ENCODE peak calls at places on chromosomes 13 and 19, in eight cellular contexts. P, V, Q, Y, S, A, I and G are unnamed samples.

GRCh38 chr13:99389520-99390304 is 82.5 kb upstream of the GPR183 start:
- DNase-seq in P (no peak), V (no peak), Q (no peak), Y (no peak), S (no peak), A (no peak), I (no peak), G (no peak)

GRCh38 chr13:113186061-113186900 is 22.2 kb downstream of the PCID2 start:
- DNase-seq in P (no peak), V (no peak), Q (no peak), Y (no peak), S (no peak), A (no peak), I (no peak), G (no peak)

GRCh38 chr13:36758345-36758744 is 60.7 kb upstream of the RFXAP start:
- DNase-seq in P (no peak), V (no peak), Q (no peak), Y (no peak), S (no peak), A (peak; percentile 1), I (no peak), G (no peak)

GRCh38 chr13:33644607-33645543 is 173.1 kb upstream of the RFC3 start:
- DNase-seq in P (no peak), V (no peak), Q (no peak), Y (no peak), S (no peak), A (no peak), I (no peak), G (no peak)

GRCh38 chr19:2255982-2256685 is at the start of gene JSRP1:
- DNase-seq in P (no peak), V (no peak), Q (no peak), Y (no peak), S (no peak), A (no peak), I (peak; percentile 49), G (no peak)

GRCh38 chr19:8655340-8655709 is 24.9 kb downstream of the NFILZ start:
- DNase-seq in P (peak; percentile 62), V (no peak), Q (no peak), Y (no peak), S (no peak), A (no peak), I (peak; percentile 43), G (no peak)

GRCh38 chr13:51733656-51734334 is 70.2 kb downstream of the DHRS12 start:
- DNase-seq in P (no peak), V (no peak), Q (no peak), Y (no peak), S (no peak), A (peak; percentile 9), I (no peak), G (no peak)

GRCh38 chr19:12974301-12975220 is 5.2 kb downstream of the DAND5 start:
- DNase-seq in P (no peak), V (no peak), Q (no peak), Y (no peak), S (no peak), A (no peak), I (no peak), G (no peak)

GRCh38 chr19:16372065-16372915 is 47.7 kb downstream of the KLF2 start:
- DNase-seq in P (no peak), V (peak; percentile 16), Q (no peak), Y (no peak), S (peak; percentile 80), A (no peak), I (no peak), G (no peak)

GRCh38 chr19:11832253-11832912 is 16.1 kb upstream of the ZNF439 start:
- DNase-seq in P (no peak), V (no peak), Q (no peak), Y (no peak), S (no peak), A (no peak), I (no peak), G (no peak)

DNA sequence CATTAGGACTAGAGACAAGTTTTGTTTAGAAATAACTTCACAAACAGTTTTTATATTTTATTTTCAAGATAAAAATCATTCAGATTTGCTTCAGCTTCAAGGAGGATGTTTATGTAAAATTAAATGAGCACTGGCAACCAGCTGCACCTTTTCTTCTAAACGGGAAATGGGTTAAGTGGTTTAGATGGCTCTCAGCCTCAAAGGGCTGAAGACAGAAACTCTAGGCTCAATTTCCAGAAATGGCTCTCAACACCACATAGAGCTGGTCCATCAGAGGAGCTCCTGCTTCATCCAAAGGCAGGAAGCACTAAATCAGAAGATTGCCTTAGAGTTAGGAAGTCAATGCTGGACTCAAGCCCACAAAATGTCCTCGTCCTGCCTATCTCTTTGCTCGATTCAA is 74.7 kb downstream of the ZNF429 start:
- DNase-seq in P (no peak), V (no peak), Q (no peak), Y (no peak), S (no peak), A (no peak), I (no peak), G (no peak)
- H3K9me3 ChIP-seq in P (no peaks in the 10 kb centered on the region), V (no peaks in the 10 kb centered on the region), Q (no peaks in the 10 kb centered on the region), Y (peaks cover 45% of the 10 kb centered on the region), S (peaks cover 47% of the 10 kb centered on the region), A (no peaks in the 10 kb centered on the region), I (peaks cover 14% of the 10 kb centered on the region), G (no peaks in the 10 kb centered on the region)

GRCh38 chr13:19056984-19057490 is 124.6 kb downstream of the TUBA3C start:
- DNase-seq in P (no peak), V (no peak), Q (no peak), Y (no peak), S (peak; percentile 64), A (no peak), I (no peak), G (no peak)
- H3K9me3 ChIP-seq in P (no peaks in the 10 kb centered on the region), V (no peaks in the 10 kb centered on the region), Q (no peaks in the 10 kb centered on the region), Y (peaks cover 91% of the 10 kb centered on the region), S (peaks cover 9% of the 10 kb centered on the region), A (no peaks in the 10 kb centered on the region), I (no peaks in the 10 kb centered on the region), G (no peaks in the 10 kb centered on the region)

GRCh38 chr19:37127999-37128820 is 44.3 kb downstream of the ZNF585A start:
- DNase-seq in P (no peak), V (no peak), Q (no peak), Y (no peak), S (no peak), A (no peak), I (peak; percentile 5), G (no peak)
- H3K9me3 ChIP-seq in P (peaks cover 87% of the 10 kb centered on the region), V (peaks cover 99% of the 10 kb centered on the region), Q (peaks cover 100% of the 10 kb centered on the region), Y (peaks cover 40% of the 10 kb centered on the region), S (peaks cover 100% of the 10 kb centered on the region), A (peaks cover 18% of the 10 kb centered on the region), I (peaks cover 76% of the 10 kb centered on the region), G (peaks cover 76% of the 10 kb centered on the region)

DNA sequence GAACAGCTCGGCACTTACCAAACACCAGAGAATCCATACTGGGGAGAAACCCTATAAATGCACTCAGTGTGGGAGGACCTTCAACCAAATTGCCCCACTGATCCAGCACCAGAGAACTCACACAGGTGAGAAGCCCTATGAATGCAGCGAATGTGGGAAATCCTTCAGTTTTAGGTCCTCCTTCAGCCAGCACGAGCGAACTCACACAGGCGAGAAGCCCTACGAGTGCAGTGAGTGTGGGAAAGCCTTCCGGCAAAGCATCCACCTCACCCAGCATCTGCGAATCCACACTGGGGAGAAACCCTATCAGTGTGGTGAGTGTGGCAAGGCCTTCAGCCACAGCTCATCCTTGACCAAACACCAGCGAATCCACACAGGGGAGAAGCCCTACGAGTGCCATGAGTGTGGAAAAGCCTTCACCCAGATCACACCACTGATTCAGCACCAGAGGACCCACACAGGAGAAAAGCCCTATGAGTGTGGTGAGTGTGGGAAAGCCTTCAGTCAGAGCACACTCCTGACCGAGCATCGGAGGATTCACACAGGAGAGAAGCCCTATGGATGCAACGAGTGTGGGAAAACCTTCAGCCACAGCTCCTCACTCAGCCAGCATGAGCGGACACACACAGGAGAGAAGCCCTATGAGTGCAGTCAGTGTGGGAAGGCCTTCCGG is 8.3 kb downstream of the ZNF135 start:
- DNase-seq in P (no peak), V (no peak), Q (no peak), Y (no peak), S (no peak), A (no peak), I (no peak), G (no peak)
- H3K9me3 ChIP-seq in P (peaks cover 35% of the 10 kb centered on the region), V (peaks cover 88% of the 10 kb centered on the region), Q (peaks cover 80% of the 10 kb centered on the region), Y (peaks cover 88% of the 10 kb centered on the region), S (peaks cover 100% of the 10 kb centered on the region), A (no peaks in the 10 kb centered on the region), I (no peaks in the 10 kb centered on the region), G (peaks cover 18% of the 10 kb centered on the region)

DNA sequence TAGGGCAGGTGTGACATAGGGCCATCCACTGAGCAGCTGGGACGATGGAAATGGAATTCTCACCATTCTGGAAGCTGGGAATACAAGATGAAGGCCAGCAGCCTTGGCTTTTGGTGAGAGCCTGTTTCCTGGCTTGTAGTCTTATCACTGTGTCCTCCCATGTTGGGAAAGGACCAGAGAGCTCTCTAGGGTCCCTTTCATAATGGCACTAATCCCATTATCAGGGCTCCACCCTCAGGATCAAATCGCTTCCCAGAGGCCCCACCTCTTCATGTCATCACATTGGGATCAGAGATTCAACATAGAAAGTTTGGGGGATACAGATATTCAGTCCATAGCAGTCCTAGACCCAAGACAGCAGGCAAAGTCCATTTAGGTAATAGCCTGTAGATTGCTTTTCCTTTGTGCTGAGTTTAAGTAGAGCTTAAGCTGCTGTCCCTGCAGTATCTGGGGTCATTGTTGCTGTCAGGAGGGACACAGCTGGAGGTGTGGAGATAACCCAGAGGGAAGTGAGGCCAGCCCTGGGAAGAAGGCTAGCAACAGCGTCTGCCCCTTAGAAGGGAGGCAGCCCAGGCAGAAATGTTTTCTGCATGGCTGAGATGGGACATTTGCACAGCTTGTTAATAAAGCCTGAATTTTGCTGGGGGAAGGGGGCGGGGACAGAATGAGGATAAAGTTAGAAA is 136.5 kb upstream of the GPR12 start:
- DNase-seq in P (no peak), V (no peak), Q (no peak), Y (no peak), S (no peak), A (peak; percentile 46), I (no peak), G (no peak)
- H3K9me3 ChIP-seq in P (no peaks in the 10 kb centered on the region), V (no peaks in the 10 kb centered on the region), Q (no peaks in the 10 kb centered on the region), Y (no peaks in the 10 kb centered on the region), S (no peaks in the 10 kb centered on the region), A (no peaks in the 10 kb centered on the region), I (no peaks in the 10 kb centered on the region), G (no peaks in the 10 kb centered on the region)

GRCh38 chr19:27522223-27522622 is 1690.7 kb downstream of the UQCRFS1 start:
- DNase-seq in P (no peak), V (no peak), Q (no peak), Y (no peak), S (no peak), A (no peak), I (no peak), G (no peak)
- H3K9me3 ChIP-seq in P (no peaks in the 10 kb centered on the region), V (peaks cover 44% of the 10 kb centered on the region), Q (peaks cover 8% of the 10 kb centered on the region), Y (no peaks in the 10 kb centered on the region), S (peaks cover 96% of the 10 kb centered on the region), A (peaks cover 3% of the 10 kb centered on the region), I (peaks cover 55% of the 10 kb centered on the region), G (peaks cover 5% of the 10 kb centered on the region)

GRCh38 chr13:106061781-106062180 is 473.7 kb downstream of the EFNB2 start:
- DNase-seq in P (no peak), V (no peak), Q (no peak), Y (no peak), S (no peak), A (no peak), I (no peak), G (no peak)
- H3K9me3 ChIP-seq in P (no peaks in the 10 kb centered on the region), V (no peaks in the 10 kb centered on the region), Q (no peaks in the 10 kb centered on the region), Y (peaks cover 2% of the 10 kb centered on the region), S (no peaks in the 10 kb centered on the region), A (no peaks in the 10 kb centered on the region), I (no peaks in the 10 kb centered on the region), G (no peaks in the 10 kb centered on the region)